ENCODE peak calls at places on chromosomes 7 and 10, in nine cellular contexts. D, H, P, C, W, Z, R, A and O are unnamed samples.

GRCh38 chr10:131109291-131109690 is 202.2 kb downstream of the TCERG1L start:
- DNase-seq in H (no peak), D (no peak), W (no peak), C (no peak), A (no peak), Z (no peak), R (no peak), P (no peak), O (peak)

GRCh38 chr10:12787297-12787696 is 214.2 kb downstream of the CCDC3 start:
- DNase-seq in H (no peak), P (no peak), R (no peak), W (no peak), D (no peak), A (no peak), C (no peak), Z (no peak), O (no peak)

GRCh38 chr10:102906507-102906906 is 11.6 kb upstream of the CNNM2 start:
- DNase-seq in Z (no peak), A (no peak), R (no peak), P (no peak), W (no peak), D (no peak), H (no peak), C (no peak), O (no peak)

GRCh38 chr10:130138479-130138866 is 2.3 kb downstream of the GLRX3 start:
- DNase-seq in H (peak), P (no peak), Z (peak), R (no peak), W (peak), C (no peak), A (no peak), D (no peak), O (no peak)

GRCh38 chr10:98258683-98259454 is 9.1 kb downstream of the LOXL4 start:
- DNase-seq in A (no peak), Z (no peak), W (no peak), C (no peak), D (peak), R (no peak), H (no peak), P (no peak), O (peak)

GRCh38 chr10:51894752-51895151 is 195.4 kb upstream of the CSTF2T start:
- DNase-seq in R (no peak), W (no peak), Z (no peak), H (no peak), P (no peak), D (no peak), C (no peak), A (no peak), O (no peak)

GRCh38 chr7:28956608-28957063 is 1.5 kb downstream of the TRIL start:
- DNase-seq in C (peak), W (peak), P (peak), H (no peak), R (peak), A (peak), Z (no peak), D (peak), O (peak)

GRCh38 chr7:32116436-32116835 is 46.2 kb upstream of the PDE1C start:
- DNase-seq in P (no peak), W (no peak), A (peak), C (no peak), R (no peak), D (no peak), Z (no peak), H (no peak), O (no peak)

GRCh38 chr10:1980459-1980858 is 243.1 kb upstream of the ADARB2 start:
- DNase-seq in H (no peak), Z (no peak), P (no peak), W (no peak), D (no peak), A (no peak), R (no peak), C (no peak), O (no peak)

GRCh38 chr10:28278842-28279241 is 24.0 kb downstream of the MPP7 start:
- DNase-seq in P (no peak), R (no peak), A (no peak), W (no peak), Z (no peak), D (no peak), C (no peak), H (no peak), O (no peak)

GRCh38 chr7:115910541-115911164 is 119.9 kb downstream of the TFEC start:
- DNase-seq in C (peak), P (no peak), D (no peak), R (no peak), Z (no peak), H (peak), W (peak), A (peak), O (no peak)

GRCh38 chr7:69358163-69358821 is 240.0 kb upstream of the AUTS2 start:
- DNase-seq in D (no peak), R (no peak), H (no peak), P (no peak), A (peak), W (no peak), C (peak), Z (no peak), O (no peak)

GRCh38 chr7:132492841-132493445 is 83.3 kb downstream of the PLXNA4 start:
- DNase-seq in W (no peak), H (no peak), Z (no peak), A (no peak), R (no peak), P (no peak), D (no peak), C (peak), O (no peak)

GRCh38 chr7:55963584-55964168 is 709 bp upstream of the NIPSNAP2 start:
- DNase-seq in A (no peak), W (no peak), Z (no peak), P (no peak), D (no peak), H (no peak), C (no peak), R (no peak), O (no peak)

GRCh38 chr7:74284781-74285259 is 4.4 kb upstream of the CLIP2 start:
- DNase-seq in R (no peak), H (no peak), A (peak), C (no peak), P (no peak), D (no peak), W (no peak), Z (no peak), O (no peak)

GRCh38 chr10:44962870-44963738 is 3.5 kb downstream of the RASSF4 start:
- DNase-seq in W (no peak), C (no peak), P (no peak), H (no peak), D (no peak), R (no peak), Z (no peak), A (peak), O (peak)

GRCh38 chr7:5695037-5695708 is 86.3 kb downstream of the RNF216 start:
- DNase-seq in C (no peak), R (no peak), Z (no peak), W (no peak), D (no peak), H (no peak), A (no peak), P (peak), O (peak)

GRCh38 chr7:5692845-5693278 is 88.6 kb downstream of the RNF216 start:
- DNase-seq in C (peak), Z (no peak), A (no peak), D (no peak), P (no peak), R (no peak), H (no peak), W (peak), O (no peak)

GRCh38 chr7:5694221-5694754 is 87.2 kb downstream of the RNF216 start:
- DNase-seq in A (no peak), H (no peak), D (no peak), P (no peak), C (no peak), W (peak), Z (no peak), R (no peak), O (no peak)

GRCh38 chr7:5692112-5692844 is 89.2 kb downstream of the RNF216 start:
- DNase-seq in P (peak), D (no peak), Z (no peak), R (peak), A (no peak), C (peak), H (no peak), W (peak), O (peak)

DNA sequence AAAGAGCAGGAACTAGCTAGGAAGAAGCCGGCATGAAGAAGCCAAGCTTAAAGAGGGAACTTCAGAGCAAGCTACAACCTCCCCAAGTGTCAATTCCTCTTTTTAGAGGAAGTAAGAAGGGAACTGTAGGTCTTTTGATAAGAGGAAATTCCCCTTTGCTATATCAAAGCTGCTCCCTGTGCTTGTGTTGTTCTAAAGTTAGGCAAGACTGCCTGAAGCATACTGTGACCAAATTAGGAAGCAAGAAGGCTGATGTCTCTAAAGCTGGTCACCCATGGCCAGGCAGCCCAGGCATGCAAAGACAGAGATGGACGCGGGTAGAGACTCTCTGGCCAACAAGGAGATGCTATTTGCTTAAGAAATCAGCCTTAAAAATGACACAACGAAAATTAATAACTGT is 87.9 kb downstream of the RNF216 start:
- DNase-seq in Z (no peak), C (no peak), P (peak), W (peak), D (no peak), R (no peak), H (no peak), A (peak), O (peak)
- TF ChIP-seq POLR2AphosphoS5 in Z (no peak), C (no peak), P (no peak), W (no peak), D (peak), R (no peak), H (no peak), A (no peak), O (peak)

GRCh38 chr7:81173766-81174281 is 255.0 kb upstream of the SEMA3C start:
- DNase-seq in A (peak), Z (no peak), D (no peak), H (no peak), P (no peak), R (no peak), W (peak), C (no peak), O (no peak)
- H3K27ac ChIP-seq in A (no peak), Z (no peak), D (no peak), H (no peak), P (no peak), R (no peak), W (no peak), C (no peak), O (no peak)

DNA sequence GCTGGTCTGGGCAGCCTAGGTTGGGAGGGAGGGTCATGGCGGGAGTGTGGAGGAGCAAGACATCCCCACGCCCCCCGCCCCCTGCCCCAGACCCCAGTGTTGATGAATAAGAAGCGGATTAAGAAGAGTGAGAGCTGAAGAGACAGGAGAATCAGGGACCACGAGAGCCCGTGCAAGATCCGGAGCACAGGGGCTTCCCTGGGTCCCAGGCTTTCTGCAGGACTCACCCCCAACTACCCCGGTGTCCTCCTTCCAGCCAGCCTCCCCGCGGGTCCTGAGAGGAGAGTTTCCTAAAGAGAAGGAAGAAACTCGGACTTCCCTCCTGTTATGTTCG is 20.1 kb downstream of the GHRHR start:
- DNase-seq in C (no peak), R (no peak), H (no peak), W (no peak), D (no peak), A (no peak), P (no peak), Z (no peak), O (no peak)
- TF ChIP-seq POLR2AphosphoS5 in C (no peak), R (no peak), H (no peak), W (no peak), D (no peak), A (no peak), P (no peak), Z (no peak), O (no peak)

GRCh38 chr7:155681663-155682062 is 37.2 kb downstream of the RBM33 start:
- DNase-seq in D (no peak), A (no peak), W (no peak), R (no peak), P (no peak), Z (no peak), H (no peak), C (no peak), O (no peak)
- H3K27ac ChIP-seq in D (no peak), A (no peak), W (no peak), R (no peak), P (no peak), Z (no peak), H (no peak), C (no peak), O (no peak)

GRCh38 chr7:125833839-125834238 is 904.2 kb upstream of the POT1 start:
- DNase-seq in Z (no peak), A (no peak), H (no peak), P (no peak), R (no peak), C (no peak), W (no peak), D (no peak), O (no peak)

GRCh38 chr7:125828153-125828690 is 898.6 kb upstream of the POT1 start:
- DNase-seq in D (no peak), W (no peak), A (no peak), R (no peak), P (no peak), C (no peak), H (no peak), Z (no peak), O (no peak)

GRCh38 chr7:125834421-125834820 is 904.8 kb upstream of the POT1 start:
- DNase-seq in D (no peak), A (no peak), Z (no peak), H (no peak), W (no peak), P (no peak), C (no peak), R (no peak), O (no peak)

DNA sequence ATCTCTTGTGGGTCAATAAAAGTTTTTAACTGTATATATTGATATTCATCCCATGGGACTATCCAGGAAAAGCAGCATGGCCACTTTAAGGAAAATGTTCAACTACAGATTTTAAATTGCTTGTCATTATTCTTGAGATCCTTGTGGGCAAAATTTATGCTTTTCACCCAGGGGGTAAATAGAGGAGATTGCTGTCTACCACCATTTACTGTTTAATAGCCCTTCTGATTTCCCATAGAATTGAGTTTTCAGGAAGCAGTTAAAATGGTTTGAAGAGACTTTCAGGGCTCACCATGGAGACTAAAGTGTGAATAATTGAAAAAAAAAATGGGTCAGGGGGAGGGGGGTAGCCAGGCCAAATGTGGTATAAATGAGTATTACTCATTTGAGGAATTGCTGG is 901.1 kb upstream of the POT1 start:
- DNase-seq in R (no peak), C (no peak), D (no peak), P (no peak), A (no peak), H (no peak), Z (no peak), W (no peak), O (no peak)
- TF ChIP-seq POLR2AphosphoS5 in R (no peak), C (no peak), D (no peak), P (no peak), A (no peak), H (no peak), Z (no peak), W (no peak), O (no peak)

GRCh38 chr7:131013716-131014115 is 279.7 kb upstream of the KLF14 start:
- DNase-seq in P (no peak), H (no peak), D (no peak), W (no peak), A (no peak), Z (no peak), R (no peak), C (no peak), O (no peak)

GRCh38 chr7:131010714-131011436 is 276.9 kb upstream of the KLF14 start:
- DNase-seq in C (no peak), D (no peak), R (no peak), A (no peak), H (no peak), P (no peak), W (no peak), Z (no peak), O (no peak)

GRCh38 chr7:131011976-131012375 is 278.0 kb upstream of the KLF14 start:
- DNase-seq in P (no peak), H (no peak), W (peak), D (no peak), A (no peak), C (no peak), R (no peak), Z (no peak), O (no peak)

GRCh38 chr7:131011437-131011752 is 277.4 kb upstream of the KLF14 start:
- DNase-seq in A (peak), H (no peak), C (no peak), R (no peak), Z (no peak), D (peak), W (no peak), P (no peak), O (peak)

GRCh38 chr7:131012477-131013031 is 278.5 kb upstream of the KLF14 start:
- DNase-seq in P (no peak), W (no peak), C (no peak), A (no peak), Z (peak), D (no peak), R (no peak), H (no peak), O (no peak)
- H3K27ac ChIP-seq in P (peak), W (no peak), C (peak), A (no peak), Z (peak), D (peak), R (peak), H (peak), O (peak)

GRCh38 chr10:6108631-6109443 is 20.0 kb downstream of the RBM17 start:
- DNase-seq in A (peak), Z (peak), W (peak), C (peak), D (no peak), P (no peak), H (peak), R (no peak), O (no peak)
- TF ChIP-seq POLR2AphosphoS5 in A (peak), Z (no peak), W (no peak), C (no peak), D (peak), P (no peak), H (no peak), R (no peak), O (no peak)

GRCh38 chr7:52616552-52616951 is 418.9 kb upstream of the POM121L12 start:
- DNase-seq in Z (no peak), H (no peak), R (no peak), W (no peak), C (no peak), D (no peak), P (no peak), A (no peak), O (no peak)

GRCh38 chr7:52620849-52621248 is 414.6 kb upstream of the POM121L12 start:
- DNase-seq in H (no peak), P (no peak), Z (no peak), W (no peak), R (no peak), C (no peak), D (no peak), A (no peak), O (no peak)
- H3K27ac ChIP-seq in H (no peak), P (no peak), Z (no peak), W (no peak), R (no peak), C (no peak), D (no peak), A (no peak), O (no peak)

DNA sequence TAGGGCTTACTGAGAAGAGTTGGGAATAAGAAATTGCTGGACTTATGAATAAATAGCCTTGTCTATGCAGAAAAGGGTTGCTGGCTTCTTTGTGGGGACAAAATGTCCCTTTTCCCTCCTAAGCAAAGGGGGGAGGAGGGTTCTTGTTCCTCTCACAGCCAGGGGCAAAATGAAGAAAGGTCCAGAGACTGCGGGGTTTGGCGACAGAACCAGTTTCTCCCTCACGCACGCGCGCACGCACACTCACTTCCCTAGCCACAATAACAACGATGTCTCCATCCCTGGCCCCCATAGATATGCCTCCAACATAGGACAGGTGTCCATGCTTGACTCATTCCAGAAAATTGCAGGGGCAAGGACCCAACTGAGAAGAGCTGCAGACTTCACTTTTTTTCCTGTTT is 3.3 kb downstream of the ZMIZ1 start:
- DNase-seq in C (no peak), W (peak), H (no peak), R (no peak), P (peak), A (peak), D (no peak), Z (no peak), O (no peak)
- TF ChIP-seq POLR2AphosphoS5 in C (no peak), W (no peak), H (no peak), R (no peak), P (no peak), A (no peak), D (peak), Z (no peak), O (no peak)